ENCODE peak calls at places on chromosomes 1 and 21, in ten cellular contexts. One of them, this sample, is unnamed.

GRCh38 chr1:81760487-81761097 is 40.1 kb upstream of the ADGRL2 start:
- DNase-seq in bronchial epithelial cell: peak; percentile 41
- DNase-seq in CD8-positive, alpha-beta T cell: no peak
- DNase-seq in M059J: peak; percentile 11
- DNase-seq in NCI-H1105 treated with DMSO at 0.1 percent for 48 hours: no peak
- DNase-seq in anterior cingulate cortex: no peak
- DNase-seq in D341Med: no peak
- DNase-seq in adipocyte: peak; percentile 79
- DNase-seq in retina: no peak
- DNase-seq in OCI-LY7: no peak
- DNase-seq in this sample: peak; percentile 41

GRCh38 chr1:170986901-170987300 is 51.6 kb downstream of the MROH9 start:
- DNase-seq in retina: no peak
- DNase-seq in OCI-LY7: no peak
- DNase-seq in adipocyte: no peak
- DNase-seq in M059J: no peak
- DNase-seq in NCI-H1105 treated with DMSO at 0.1 percent for 48 hours: no peak
- DNase-seq in D341Med: no peak
- DNase-seq in CD8-positive, alpha-beta T cell: no peak
- DNase-seq in anterior cingulate cortex: no peak
- DNase-seq in bronchial epithelial cell: no peak
- DNase-seq in this sample: no peak

GRCh38 chr21:46368533-46369285 is 44.8 kb downstream of the PCNT start:
- DNase-seq in anterior cingulate cortex: no peak
- DNase-seq in D341Med: no peak
- DNase-seq in NCI-H1105 treated with DMSO at 0.1 percent for 48 hours: no peak
- DNase-seq in OCI-LY7: no peak
- DNase-seq in retina: no peak
- DNase-seq in CD8-positive, alpha-beta T cell: peak; percentile 40
- DNase-seq in bronchial epithelial cell: no peak
- DNase-seq in M059J: no peak
- DNase-seq in adipocyte: no peak
- DNase-seq in this sample: no peak

GRCh38 chr1:117964290-117965038 is 34.9 kb downstream of the WDR3 start:
- DNase-seq in bronchial epithelial cell: no peak
- DNase-seq in CD8-positive, alpha-beta T cell: no peak
- DNase-seq in NCI-H1105 treated with DMSO at 0.1 percent for 48 hours: no peak
- DNase-seq in anterior cingulate cortex: no peak
- DNase-seq in M059J: peak; percentile 25
- DNase-seq in adipocyte: no peak
- DNase-seq in D341Med: no peak
- DNase-seq in retina: no peak
- DNase-seq in OCI-LY7: no peak
- DNase-seq in this sample: peak; percentile 5

GRCh38 chr1:31354266-31354665 is 18.6 kb downstream of the FABP3 start:
- DNase-seq in OCI-LY7: no peak
- DNase-seq in bronchial epithelial cell: no peak
- DNase-seq in M059J: no peak
- DNase-seq in NCI-H1105 treated with DMSO at 0.1 percent for 48 hours: no peak
- DNase-seq in anterior cingulate cortex: no peak
- DNase-seq in retina: no peak
- DNase-seq in CD8-positive, alpha-beta T cell: no peak
- DNase-seq in D341Med: no peak
- DNase-seq in adipocyte: peak; percentile 19
- DNase-seq in this sample: peak; percentile 9

GRCh38 chr1:19424651-19425570 is 60.4 kb downstream of the CAPZB start:
- DNase-seq in bronchial epithelial cell: no peak
- DNase-seq in anterior cingulate cortex: no peak
- DNase-seq in NCI-H1105 treated with DMSO at 0.1 percent for 48 hours: no peak
- DNase-seq in adipocyte: no peak
- DNase-seq in D341Med: no peak
- DNase-seq in retina: no peak
- DNase-seq in OCI-LY7: no peak
- DNase-seq in M059J: peak; percentile 27
- DNase-seq in CD8-positive, alpha-beta T cell: no peak
- DNase-seq in this sample: no peak

GRCh38 chr1:211703812-211704566 is 28.6 kb upstream of the NEK2 start:
- DNase-seq in bronchial epithelial cell: no peak
- DNase-seq in adipocyte: no peak
- DNase-seq in M059J: no peak
- DNase-seq in OCI-LY7: no peak
- DNase-seq in anterior cingulate cortex: no peak
- DNase-seq in D341Med: no peak
- DNase-seq in CD8-positive, alpha-beta T cell: no peak
- DNase-seq in retina: peak; percentile 32
- DNase-seq in NCI-H1105 treated with DMSO at 0.1 percent for 48 hours: peak; percentile 84
- DNase-seq in this sample: no peak

GRCh38 chr1:65469889-65470340 is 49.4 kb downstream of the LEPR start:
- DNase-seq in adipocyte: peak; percentile 46
- DNase-seq in NCI-H1105 treated with DMSO at 0.1 percent for 48 hours: peak; percentile 64
- DNase-seq in CD8-positive, alpha-beta T cell: no peak
- DNase-seq in bronchial epithelial cell: no peak
- DNase-seq in OCI-LY7: no peak
- DNase-seq in retina: no peak
- DNase-seq in D341Med: no peak
- DNase-seq in M059J: peak; percentile 36
- DNase-seq in anterior cingulate cortex: no peak
- DNase-seq in this sample: peak; percentile 48

GRCh38 chr1:79197421-79197820 is 190.9 kb upstream of the ADGRL4 start:
- DNase-seq in retina: no peak
- DNase-seq in OCI-LY7: no peak
- DNase-seq in NCI-H1105 treated with DMSO at 0.1 percent for 48 hours: no peak
- DNase-seq in bronchial epithelial cell: peak; percentile 39
- DNase-seq in anterior cingulate cortex: no peak
- DNase-seq in adipocyte: peak; percentile 49
- DNase-seq in M059J: peak; percentile 45
- DNase-seq in D341Med: peak; percentile 22
- DNase-seq in CD8-positive, alpha-beta T cell: no peak
- DNase-seq in this sample: peak; percentile 44

GRCh38 chr1:225481738-225482137 is 53.9 kb upstream of the LBR start:
- DNase-seq in anterior cingulate cortex: no peak
- DNase-seq in OCI-LY7: peak; percentile 33
- DNase-seq in NCI-H1105 treated with DMSO at 0.1 percent for 48 hours: peak; percentile 98
- DNase-seq in adipocyte: no peak
- DNase-seq in bronchial epithelial cell: no peak
- DNase-seq in retina: no peak
- DNase-seq in CD8-positive, alpha-beta T cell: no peak
- DNase-seq in D341Med: no peak
- DNase-seq in M059J: no peak
- DNase-seq in this sample: no peak

GRCh38 chr1:100034465-100034864 is 64.7 kb downstream of the SLC35A3 start:
- DNase-seq in CD8-positive, alpha-beta T cell: no peak
- DNase-seq in NCI-H1105 treated with DMSO at 0.1 percent for 48 hours: peak; percentile 52
- DNase-seq in anterior cingulate cortex: no peak
- DNase-seq in M059J: peak; percentile 33
- DNase-seq in OCI-LY7: peak; percentile 55
- DNase-seq in bronchial epithelial cell: peak; percentile 18
- DNase-seq in retina: no peak
- DNase-seq in adipocyte: peak; percentile 52
- DNase-seq in D341Med: peak; percentile 50
- DNase-seq in this sample: peak; percentile 31

GRCh38 chr1:119988316-119989067 is 81.0 kb downstream of the NOTCH2 start:
- DNase-seq in OCI-LY7: no peak
- DNase-seq in bronchial epithelial cell: no peak
- DNase-seq in NCI-H1105 treated with DMSO at 0.1 percent for 48 hours: no peak
- DNase-seq in D341Med: no peak
- DNase-seq in adipocyte: peak; percentile 40
- DNase-seq in anterior cingulate cortex: no peak
- DNase-seq in retina: no peak
- DNase-seq in M059J: no peak
- DNase-seq in CD8-positive, alpha-beta T cell: no peak
- DNase-seq in this sample: no peak

GRCh38 chr1:31447210-31447609 is 34.2 kb downstream of the SERINC2 start:
- DNase-seq in D341Med: no peak
- DNase-seq in anterior cingulate cortex: no peak
- DNase-seq in retina: no peak
- DNase-seq in CD8-positive, alpha-beta T cell: no peak
- DNase-seq in NCI-H1105 treated with DMSO at 0.1 percent for 48 hours: no peak
- DNase-seq in adipocyte: no peak
- DNase-seq in M059J: no peak
- DNase-seq in bronchial epithelial cell: no peak
- DNase-seq in OCI-LY7: no peak
- DNase-seq in this sample: no peak

GRCh38 chr1:115056395-115056798 is 26.8 kb downstream of the TSHB start:
- DNase-seq in CD8-positive, alpha-beta T cell: no peak
- DNase-seq in retina: peak; percentile 70
- DNase-seq in D341Med: no peak
- DNase-seq in bronchial epithelial cell: peak; percentile 10
- DNase-seq in OCI-LY7: no peak
- DNase-seq in M059J: peak; percentile 22
- DNase-seq in adipocyte: peak; percentile 76
- DNase-seq in anterior cingulate cortex: no peak
- DNase-seq in NCI-H1105 treated with DMSO at 0.1 percent for 48 hours: no peak
- DNase-seq in this sample: peak; percentile 94

GRCh38 chr21:32135401-32136363 is 143.2 kb downstream of the MIS18A start:
- DNase-seq in anterior cingulate cortex: peak; percentile 9
- DNase-seq in NCI-H1105 treated with DMSO at 0.1 percent for 48 hours: no peak
- DNase-seq in CD8-positive, alpha-beta T cell: no peak
- DNase-seq in OCI-LY7: no peak
- DNase-seq in retina: no peak
- DNase-seq in bronchial epithelial cell: peak; percentile 18
- DNase-seq in adipocyte: peak; percentile 23
- DNase-seq in D341Med: no peak
- DNase-seq in M059J: peak; percentile 21
- DNase-seq in this sample: peak; percentile 75

GRCh38 chr1:32426489-32427255 is 32.4 kb upstream of the BSDC1 start:
- DNase-seq in NCI-H1105 treated with DMSO at 0.1 percent for 48 hours: peak; percentile 46
- DNase-seq in adipocyte: no peak
- DNase-seq in anterior cingulate cortex: no peak
- DNase-seq in bronchial epithelial cell: peak; percentile 17
- DNase-seq in M059J: peak; percentile 62
- DNase-seq in retina: peak; percentile 74
- DNase-seq in OCI-LY7: no peak
- DNase-seq in CD8-positive, alpha-beta T cell: no peak
- DNase-seq in D341Med: peak; percentile 38
- DNase-seq in this sample: peak; percentile 30

GRCh38 chr1:221097479-221098281 is 218.4 kb downstream of the HLX start:
- DNase-seq in retina: no peak
- DNase-seq in bronchial epithelial cell: no peak
- DNase-seq in D341Med: no peak
- DNase-seq in M059J: peak; percentile 97
- DNase-seq in OCI-LY7: no peak
- DNase-seq in NCI-H1105 treated with DMSO at 0.1 percent for 48 hours: no peak
- DNase-seq in CD8-positive, alpha-beta T cell: no peak
- DNase-seq in anterior cingulate cortex: no peak
- DNase-seq in adipocyte: peak; percentile 92
- DNase-seq in this sample: peak; percentile 98

GRCh38 chr1:101037316-101037715 is 11.7 kb upstream of the DPH5 start:
- DNase-seq in bronchial epithelial cell: no peak
- DNase-seq in anterior cingulate cortex: no peak
- DNase-seq in D341Med: no peak
- DNase-seq in OCI-LY7: no peak
- DNase-seq in NCI-H1105 treated with DMSO at 0.1 percent for 48 hours: no peak
- DNase-seq in adipocyte: no peak
- DNase-seq in CD8-positive, alpha-beta T cell: no peak
- DNase-seq in M059J: peak; percentile 5
- DNase-seq in retina: no peak
- DNase-seq in this sample: no peak

GRCh38 chr1:39397487-39397886 is 93.9 kb upstream of the BMP8A start:
- DNase-seq in D341Med: no peak
- DNase-seq in OCI-LY7: no peak
- DNase-seq in adipocyte: no peak
- DNase-seq in anterior cingulate cortex: no peak
- DNase-seq in bronchial epithelial cell: no peak
- DNase-seq in M059J: no peak
- DNase-seq in retina: no peak
- DNase-seq in NCI-H1105 treated with DMSO at 0.1 percent for 48 hours: no peak
- DNase-seq in CD8-positive, alpha-beta T cell: no peak
- DNase-seq in this sample: no peak